ENCODE peak calls at places on chromosome 16, in eight cellular contexts. Y is colonic mucosa, J is lower leg skin, Z is heart right ventricle, O is ovary, F is cardiac fibroblast, N is DND-41, L is stomach. M is an unnamed sample.

GRCh38 chr16:78211200-78211599 is 111.7 kb downstream of the WWOX start:
- DNase-seq in Y (no peak), J (no peak), Z (no peak), O (no peak), F (no peak), N (no peak), L (no peak), M (no peak)

GRCh38 chr16:55302635-55303034 is 21.4 kb upstream of the IRX6 start:
- DNase-seq in Y (no peak), J (no peak), Z (no peak), O (no peak), F (no peak), N (no peak), L (no peak), M (no peak)

GRCh38 chr16:83305092-83305491 is 502.7 kb upstream of the HSBP1 start:
- DNase-seq in Y (no peak), J (no peak), Z (no peak), O (no peak), F (peak), N (no peak), L (no peak), M (no peak)

GRCh38 chr16:83768976-83769375 is 38.8 kb upstream of the HSBP1 start:
- DNase-seq in Y (no peak), J (no peak), Z (no peak), O (no peak), F (peak), N (no peak), L (no peak), M (no peak)

GRCh38 chr16:21646721-21647561 is 5.5 kb downstream of the IGSF6 start:
- DNase-seq in Y (peak), J (no peak), Z (no peak), O (no peak), F (no peak), N (peak), L (peak), M (peak)

GRCh38 chr16:8704098-8704497 is 29.7 kb downstream of the ABAT start:
- DNase-seq in Y (no peak), J (no peak), Z (no peak), O (no peak), F (no peak), N (no peak), L (no peak), M (no peak)

GRCh38 chr16:72664122-72664479 is 383.8 kb downstream of the ZFHX3 start:
- DNase-seq in Y (no peak), J (no peak), Z (no peak), O (no peak), F (no peak), N (no peak), L (no peak), M (no peak)

GRCh38 chr16:83116274-83116892 is 489.6 kb downstream of the CDH13 start:
- DNase-seq in Y (no peak), J (no peak), Z (no peak), O (no peak), F (no peak), N (no peak), L (no peak), M (no peak)

GRCh38 chr16:23781176-23781575 is 26.4 kb downstream of the CHP2 start:
- DNase-seq in Y (no peak), J (no peak), Z (no peak), O (no peak), F (no peak), N (no peak), L (no peak), M (no peak)

GRCh38 chr16:50711862-50712567 is 18.6 kb downstream of the NOD2 start:
- DNase-seq in Y (no peak), J (peak), Z (peak), O (no peak), F (no peak), N (no peak), L (no peak), M (no peak)

GRCh38 chr16:35194681-35195080 is 1735.3 kb downstream of the TP53TG3F start:
- DNase-seq in Y (no peak), J (peak), Z (no peak), O (no peak), F (no peak), N (no peak), L (no peak), M (no peak)

GRCh38 chr16:54654429-54654828 is 276.2 kb upstream of the IRX5 start:
- DNase-seq in Y (no peak), J (no peak), Z (no peak), O (no peak), F (no peak), N (no peak), L (no peak), M (no peak)

GRCh38 chr16:30677931-30678585 is 19.8 kb downstream of the FBRS start:
- DNase-seq in Y (no peak), J (no peak), Z (no peak), O (no peak), F (no peak), N (no peak), L (no peak), M (no peak)

GRCh38 chr16:27430923-27431484 is 29.0 kb downstream of the IL21R start:
- DNase-seq in Y (peak), J (peak), Z (peak), O (no peak), F (peak), N (no peak), L (peak), M (peak)

GRCh38 chr16:57876210-57876609 is 73.9 kb upstream of the KIFC3 start:
- DNase-seq in Y (no peak), J (no peak), Z (no peak), O (no peak), F (no peak), N (no peak), L (no peak), M (no peak)

GRCh38 chr16:89741342-89742014 is 20.1 kb downstream of the ZNF276 start:
- DNase-seq in Y (no peak), J (no peak), Z (no peak), O (no peak), F (no peak), N (no peak), L (no peak), M (no peak)

GRCh38 chr16:29290631-29291247 is 115.8 kb downstream of the NPIPB11 start:
- DNase-seq in Y (peak), J (peak), Z (peak), O (peak), F (peak), N (no peak), L (peak), M (peak)

GRCh38 chr16:79195948-79196347 is 404.6 kb downstream of the MAF start:
- DNase-seq in Y (no peak), J (no peak), Z (no peak), O (no peak), F (no peak), N (no peak), L (no peak), M (no peak)

GRCh38 chr16:55508941-55509920 is at the start of gene LPCAT2:
- DNase-seq in Y (peak), J (peak), Z (peak), O (peak), F (peak), N (no peak), L (peak), M (peak)

GRCh38 chr16:50621452-50621792 is 59.7 kb downstream of the SNX20 start:
- DNase-seq in Y (no peak), J (no peak), Z (no peak), O (no peak), F (no peak), N (no peak), L (no peak), M (no peak)

GRCh38 chr16:64305663-64306062 is 816.2 kb downstream of the CDH11 start:
- DNase-seq in Y (no peak), J (no peak), Z (no peak), O (no peak), F (no peak), N (no peak), L (no peak), M (no peak)

GRCh38 chr16:23524001-23524400 is 13.7 kb upstream of the GGA2 start:
- DNase-seq in Y (no peak), J (no peak), Z (no peak), O (no peak), F (no peak), N (no peak), L (no peak), M (no peak)

GRCh38 chr16:53356478-53357207 is 77.6 kb upstream of the RBL2 start:
- DNase-seq in Y (no peak), J (no peak), Z (no peak), O (no peak), F (no peak), N (no peak), L (no peak), M (no peak)

GRCh38 chr16:695355-696089 is 5.3 kb upstream of the WDR24 start:
- DNase-seq in Y (peak), J (peak), Z (no peak), O (no peak), F (no peak), N (no peak), L (peak), M (peak)

GRCh38 chr16:694863-695354 is 4.7 kb upstream of the WDR24 start:
- DNase-seq in Y (no peak), J (no peak), Z (no peak), O (no peak), F (no peak), N (no peak), L (no peak), M (no peak)

GRCh38 chr16:693364-693763 is 3.2 kb upstream of the WDR24 start:
- DNase-seq in Y (no peak), J (no peak), Z (no peak), O (no peak), F (no peak), N (no peak), L (no peak), M (no peak)

GRCh38 chr16:693766-694165 is 3.6 kb upstream of the WDR24 start:
- DNase-seq in Y (no peak), J (no peak), Z (no peak), O (no peak), F (no peak), N (no peak), L (no peak), M (no peak)

DNA sequence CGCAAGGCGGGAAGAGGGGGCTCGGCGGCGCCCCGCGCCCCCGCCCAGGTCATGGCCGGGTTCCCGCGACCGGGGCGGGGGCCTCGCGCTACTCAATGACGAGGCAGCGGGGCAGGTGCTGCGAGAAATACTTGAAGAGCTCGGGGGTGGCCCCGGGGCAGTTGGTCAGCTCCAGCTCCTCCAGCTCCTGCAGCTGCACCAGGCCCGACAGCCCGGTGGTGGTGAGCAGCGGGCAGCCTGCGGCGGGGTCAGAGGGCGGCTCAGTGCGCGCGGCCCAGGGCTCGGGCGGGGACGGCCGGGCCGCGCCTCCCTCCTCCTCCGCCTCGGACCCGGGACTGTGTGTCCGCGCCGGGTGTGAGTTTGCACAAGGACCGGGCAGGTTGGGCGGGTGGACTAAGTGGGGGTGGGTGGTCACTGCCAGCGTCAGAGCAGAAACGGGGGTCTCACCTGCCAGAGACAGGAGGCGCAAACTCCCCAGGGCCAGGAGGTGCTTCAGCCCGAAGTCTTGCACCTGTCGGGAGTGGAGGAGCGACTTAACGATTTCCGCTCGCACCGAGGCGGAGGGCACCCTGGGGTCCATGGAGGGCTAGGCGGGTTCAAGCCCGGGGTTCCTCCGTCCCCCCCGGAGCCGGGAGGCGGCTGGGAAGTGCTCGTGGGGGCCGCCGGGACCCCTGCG is 4.1 kb upstream of the WDR24 start:
- DNase-seq in Y (no peak), J (no peak), Z (no peak), O (no peak), F (no peak), N (no peak), L (no peak), M (no peak)
- H3K4me3 ChIP-seq in Y (peak), J (peak), Z (no peak), O (no peak), F (no peak), N (no peak), L (peak), M (peak)

GRCh38 chr16:13937411-13937810 is 17.5 kb downstream of the ERCC4 start:
- DNase-seq in Y (no peak), J (no peak), Z (no peak), O (no peak), F (no peak), N (no peak), L (no peak), M (no peak)
- H3K4me3 ChIP-seq in Y (no peak), J (no peak), Z (no peak), O (no peak), F (no peak), N (no peak), L (no peak), M (no peak)

GRCh38 chr16:4111748-4112696 is 4.2 kb downstream of the ADCY9 start:
- DNase-seq in Y (peak), J (no peak), Z (no peak), O (no peak), F (peak), N (no peak), L (no peak), M (no peak)

GRCh38 chr16:4115209-4115940 is 867 bp downstream of the ADCY9 start:
- DNase-seq in Y (peak), J (peak), Z (peak), O (peak), F (peak), N (no peak), L (peak), M (peak)

GRCh38 chr16:4114257-4115208 is 1.7 kb downstream of the ADCY9 start:
- DNase-seq in Y (no peak), J (no peak), Z (peak), O (no peak), F (no peak), N (no peak), L (no peak), M (no peak)

GRCh38 chr16:4115941-4116327 is 308 bp downstream of the ADCY9 start:
- DNase-seq in Y (no peak), J (no peak), Z (no peak), O (no peak), F (no peak), N (no peak), L (no peak), M (no peak)

GRCh38 chr16:4113358-4114256 is 2.6 kb downstream of the ADCY9 start:
- DNase-seq in Y (no peak), J (no peak), Z (no peak), O (no peak), F (peak), N (no peak), L (no peak), M (no peak)
- H3K4me3 ChIP-seq in Y (no peak), J (no peak), Z (peak), O (peak), F (peak), N (no peak), L (peak), M (no peak)

GRCh38 chr16:70779361-70779760 is 21.6 kb downstream of the VAC14 start:
- DNase-seq in Y (no peak), J (no peak), Z (no peak), O (no peak), F (peak), N (no peak), L (no peak), M (no peak)
- H3K4me3 ChIP-seq in Y (no peak), J (no peak), Z (no peak), O (no peak), F (no peak), N (no peak), L (no peak), M (no peak)

DNA sequence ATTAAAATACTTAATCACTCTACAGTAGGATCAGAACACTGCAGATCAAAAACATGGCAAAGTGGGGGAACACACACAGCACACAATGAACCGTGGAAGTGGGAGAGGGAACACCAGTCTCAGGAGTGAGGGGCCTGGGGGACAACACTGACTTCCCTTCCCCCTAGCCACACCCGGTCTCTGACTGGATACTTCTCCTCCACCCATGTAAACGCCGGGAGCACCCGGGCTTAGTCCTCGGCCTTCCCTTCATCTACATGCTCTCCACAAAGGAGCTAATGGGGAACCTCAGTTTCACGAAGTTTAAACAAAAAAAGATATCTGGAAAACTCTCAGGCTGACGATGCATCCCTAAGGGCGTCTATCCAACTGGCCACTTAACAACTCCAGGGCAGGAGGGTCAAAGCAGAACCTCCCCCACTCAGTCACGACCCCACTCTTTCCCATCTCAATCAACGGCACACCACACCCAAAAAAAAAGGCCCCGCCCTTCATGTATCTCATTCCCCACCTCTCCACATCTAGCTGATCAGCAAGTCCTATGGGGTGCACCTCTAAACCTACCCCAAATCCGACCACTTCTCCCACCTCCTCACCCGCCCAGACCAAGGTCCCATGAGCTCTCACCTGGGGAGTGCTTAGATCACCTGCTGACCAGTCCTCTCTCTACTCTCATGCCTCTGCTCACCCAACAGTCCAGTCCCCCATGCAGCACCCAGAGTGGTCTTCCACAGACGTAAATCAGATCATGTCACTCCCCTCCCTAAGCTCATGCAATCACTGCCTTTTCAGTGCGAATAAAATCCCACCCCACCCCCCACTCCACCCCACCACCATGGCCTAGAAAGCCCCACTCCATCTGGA is 7.4 kb downstream of the ZDHHC7 start:
- DNase-seq in Y (no peak), J (no peak), Z (no peak), O (no peak), F (no peak), N (no peak), L (no peak), M (no peak)
- H3K4me3 ChIP-seq in Y (no peak), J (no peak), Z (no peak), O (no peak), F (no peak), N (no peak), L (peak), M (no peak)

GRCh38 chr16:67458121-67458641 is 22.8 kb downstream of the ATP6V0D1 start:
- DNase-seq in Y (peak), J (no peak), Z (no peak), O (no peak), F (no peak), N (no peak), L (no peak), M (no peak)
- H3K4me3 ChIP-seq in Y (peak), J (no peak), Z (no peak), O (no peak), F (no peak), N (no peak), L (peak), M (no peak)

GRCh38 chr16:12010388-12011251 is 34.1 kb downstream of the SNX29 start:
- DNase-seq in Y (no peak), J (no peak), Z (no peak), O (no peak), F (peak), N (no peak), L (no peak), M (no peak)
- H3K4me3 ChIP-seq in Y (no peak), J (no peak), Z (no peak), O (no peak), F (no peak), N (no peak), L (no peak), M (no peak)

DNA sequence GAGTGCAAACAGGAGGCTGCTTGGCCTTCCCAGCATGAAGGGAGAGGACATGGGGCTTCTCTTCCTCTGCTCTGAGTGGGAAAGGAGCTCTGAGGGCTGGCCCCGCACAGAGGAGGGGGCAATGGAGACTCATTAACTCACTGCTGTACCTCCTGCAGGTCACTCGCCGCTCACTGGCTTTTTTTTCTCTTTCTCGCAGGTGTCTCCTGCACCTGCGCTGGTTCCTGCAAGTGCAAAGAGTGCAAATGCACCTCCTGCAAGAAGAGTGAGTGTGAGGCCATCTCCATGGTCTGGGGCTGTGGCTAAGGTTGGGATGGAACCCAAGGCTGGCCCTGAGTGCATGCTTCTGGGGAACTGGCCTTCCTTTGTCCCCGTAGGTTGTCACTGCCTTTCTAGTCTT is 717 bp downstream of the MT1F start:
- DNase-seq in Y (no peak), J (no peak), Z (no peak), O (no peak), F (no peak), N (no peak), L (no peak), M (no peak)
- H3K4me3 ChIP-seq in Y (peak), J (no peak), Z (peak), O (peak), F (no peak), N (no peak), L (peak), M (no peak)

GRCh38 chr16:88639231-88640038 is 1.1 kb downstream of the IL17C start:
- DNase-seq in Y (peak), J (no peak), Z (no peak), O (no peak), F (no peak), N (no peak), L (peak), M (peak)
- H3K4me3 ChIP-seq in Y (no peak), J (no peak), Z (no peak), O (no peak), F (no peak), N (no peak), L (peak), M (no peak)